ENCODE peak calls at places on chromosome 11, in seven cellular contexts. M, W, Y, N, V, J and F are unnamed samples. For H3K36me3, the result is how much of the 10 kb centered on the place peaks cover.

GRCh38 chr11:61836193-61836592 is 8.1 kb downstream of the FADS2 start:
- DNase-seq in M (no peak), W (no peak), Y (peak), N (no peak), V (no peak), J (no peak), F (no peak)

GRCh38 chr11:108697872-108698473 is 33.1 kb downstream of the DDX10 start:
- DNase-seq in M (peak), W (no peak), Y (peak), N (peak), V (no peak), J (peak), F (peak)

GRCh38 chr11:104895619-104896018 is 2.6 kb downstream of the CASP12 start:
- DNase-seq in M (no peak), W (no peak), Y (no peak), N (no peak), V (no peak), J (no peak), F (no peak)

GRCh38 chr11:1628506-1629325 is 859 bp upstream of the KRTAP5-5 start:
- DNase-seq in M (peak), W (peak), Y (peak), N (peak), V (peak), J (peak), F (no peak)

GRCh38 chr11:63226488-63227114 is 16.8 kb downstream of the SLC22A25 start:
- DNase-seq in M (no peak), W (no peak), Y (no peak), N (no peak), V (no peak), J (no peak), F (no peak)

GRCh38 chr11:6608011-6608410 is 4.0 kb downstream of the TAF10 start:
- DNase-seq in M (no peak), W (peak), Y (no peak), N (no peak), V (no peak), J (no peak), F (no peak)

GRCh38 chr11:573146-573759 is 3.0 kb upstream of the PHRF1 start:
- DNase-seq in M (no peak), W (no peak), Y (no peak), N (no peak), V (no peak), J (no peak), F (no peak)

GRCh38 chr11:3880724-3881123 is 25.3 kb downstream of the STIM1 start:
- DNase-seq in M (no peak), W (no peak), Y (no peak), N (peak), V (no peak), J (no peak), F (peak)

GRCh38 chr11:125569913-125570621 is 790 bp downstream of the EI24 start:
- DNase-seq in M (peak), W (no peak), Y (no peak), N (peak), V (no peak), J (no peak), F (no peak)

GRCh38 chr11:34524696-34525095 is 11.1 kb upstream of the ELF5 start:
- DNase-seq in M (no peak), W (no peak), Y (no peak), N (no peak), V (no peak), J (no peak), F (no peak)

GRCh38 chr11:94855666-94856065 is 87.5 kb downstream of the AMOTL1 start:
- DNase-seq in M (no peak), W (no peak), Y (no peak), N (no peak), V (no peak), J (no peak), F (no peak)

GRCh38 chr11:26522912-26523610 is 49.0 kb downstream of the MUC15 start:
- DNase-seq in M (no peak), W (peak), Y (no peak), N (peak), V (no peak), J (no peak), F (peak)

GRCh38 chr11:27094062-27094587 is 53.5 kb downstream of the BBOX1 start:
- DNase-seq in M (no peak), W (no peak), Y (no peak), N (no peak), V (no peak), J (no peak), F (no peak)

GRCh38 chr11:61866231-61866957 is 25.0 kb downstream of the FADS3 start:
- DNase-seq in M (no peak), W (no peak), Y (no peak), N (no peak), V (no peak), J (no peak), F (no peak)

GRCh38 chr11:70244698-70245097 is 25.8 kb upstream of the PPFIA1 start:
- DNase-seq in M (no peak), W (no peak), Y (no peak), N (peak), V (no peak), J (no peak), F (peak)

GRCh38 chr11:109425554-109425953 is 3.6 kb downstream of the C11orf87 start:
- DNase-seq in M (no peak), W (no peak), Y (no peak), N (no peak), V (no peak), J (no peak), F (no peak)

GRCh38 chr11:8374716-8375115 is 111.0 kb upstream of the LMO1 start:
- DNase-seq in M (no peak), W (no peak), Y (no peak), N (no peak), V (no peak), J (no peak), F (no peak)

GRCh38 chr11:5307256-5308019 is 5.7 kb upstream of the OR51B4 start:
- DNase-seq in M (no peak), W (no peak), Y (no peak), N (no peak), V (no peak), J (no peak), F (no peak)

GRCh38 chr11:93573184-93573583 is 30.0 kb upstream of the SMCO4 start:
- DNase-seq in M (no peak), W (no peak), Y (no peak), N (no peak), V (no peak), J (no peak), F (peak)

GRCh38 chr11:19519912-19520641 is 192.6 kb upstream of the NAV2 start:
- DNase-seq in M (peak), W (no peak), Y (peak), N (no peak), V (no peak), J (peak), F (no peak)

GRCh38 chr11:47863189-47863892 is 15.2 kb upstream of the NUP160 start:
- DNase-seq in M (no peak), W (no peak), Y (no peak), N (peak), V (no peak), J (no peak), F (peak)

GRCh38 chr11:119709638-119710346 is 19.2 kb downstream of the NECTIN1 start:
- DNase-seq in M (no peak), W (no peak), Y (peak), N (peak), V (no peak), J (peak), F (peak)

GRCh38 chr11:119584193-119585037 is 144.6 kb downstream of the NECTIN1 start:
- DNase-seq in M (peak), W (peak), Y (peak), N (peak), V (no peak), J (peak), F (peak)

GRCh38 chr11:103079833-103080232 is 12.1 kb downstream of the DCUN1D5 start:
- DNase-seq in M (no peak), W (no peak), Y (no peak), N (peak), V (no peak), J (no peak), F (no peak)

GRCh38 chr11:111531156-111531555 is 9.4 kb upstream of the LAYN start:
- DNase-seq in M (no peak), W (no peak), Y (no peak), N (peak), V (no peak), J (no peak), F (no peak)

GRCh38 chr11:111527279-111527678 is 12.7 kb downstream of the HOATZ start:
- DNase-seq in M (no peak), W (no peak), Y (no peak), N (no peak), V (no peak), J (no peak), F (no peak)

GRCh38 chr11:111530091-111530490 is 10.4 kb upstream of the LAYN start:
- DNase-seq in M (no peak), W (no peak), Y (no peak), N (no peak), V (no peak), J (no peak), F (no peak)

GRCh38 chr11:111526501-111526900 is 11.9 kb downstream of the HOATZ start:
- DNase-seq in M (no peak), W (no peak), Y (no peak), N (peak), V (no peak), J (no peak), F (peak)

DNA sequence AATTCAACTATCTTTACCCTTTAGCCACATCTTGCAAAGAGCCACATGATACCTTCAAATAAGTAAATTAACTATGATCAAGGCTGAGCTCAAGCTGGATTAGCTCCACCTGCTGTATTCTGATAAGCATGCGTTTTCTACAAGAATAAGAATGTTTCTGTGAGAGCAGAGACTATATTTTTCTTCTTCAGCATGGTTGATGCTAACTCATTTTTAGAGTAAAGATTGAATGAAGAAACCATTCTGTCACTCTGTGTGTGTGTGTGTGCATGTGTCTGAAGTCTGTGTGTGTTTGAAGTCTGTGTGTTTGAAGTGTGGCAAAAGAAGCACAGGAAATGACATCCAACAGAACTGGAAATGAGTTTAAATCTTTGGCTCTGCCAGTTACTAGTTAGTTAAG is 12.0 kb upstream of the LAYN start:
- DNase-seq in M (no peak), W (no peak), Y (no peak), N (peak), V (no peak), J (no peak), F (no peak)
- H3K27ac ChIP-seq in M (no peak), W (no peak), Y (no peak), N (no peak), V (no peak), J (no peak), F (no peak)

GRCh38 chr11:64870176-64870892 is 8.1 kb downstream of the EHD1 start:
- DNase-seq in M (no peak), W (no peak), Y (peak), N (peak), V (no peak), J (no peak), F (peak)

GRCh38 chr11:64868904-64869570 is 9.4 kb downstream of the EHD1 start:
- DNase-seq in M (no peak), W (no peak), Y (no peak), N (peak), V (no peak), J (no peak), F (peak)

GRCh38 chr11:64869571-64870175 is 8.7 kb downstream of the EHD1 start:
- DNase-seq in M (no peak), W (no peak), Y (no peak), N (no peak), V (no peak), J (no peak), F (no peak)

GRCh38 chr11:64872790-64873488 is 5.5 kb downstream of the EHD1 start:
- DNase-seq in M (no peak), W (no peak), Y (no peak), N (no peak), V (no peak), J (no peak), F (no peak)

GRCh38 chr11:64870893-64871849 is 7.2 kb downstream of the EHD1 start:
- DNase-seq in M (no peak), W (no peak), Y (no peak), N (no peak), V (no peak), J (no peak), F (no peak)
- H3K36me3 ChIP-seq in M (under half), W (under half), Y (under half), N (under half), V (under half), J (under half), F (under half)

GRCh38 chr11:45921561-45922424 is 663 bp upstream of the LARGE2 start:
- DNase-seq in M (peak), W (peak), Y (no peak), N (no peak), V (peak), J (peak), F (no peak)

GRCh38 chr11:45924036-45924915 is 1.8 kb downstream of the LARGE2 start:
- DNase-seq in M (no peak), W (no peak), Y (no peak), N (no peak), V (no peak), J (no peak), F (no peak)

GRCh38 chr11:45920531-45921477 is 1.7 kb upstream of the LARGE2 start:
- DNase-seq in M (no peak), W (no peak), Y (peak), N (no peak), V (no peak), J (no peak), F (no peak)

GRCh38 chr11:45924927-45925326 is 2.5 kb downstream of the LARGE2 start:
- DNase-seq in M (no peak), W (no peak), Y (no peak), N (no peak), V (no peak), J (no peak), F (no peak)

GRCh38 chr11:45922425-45923082 is at the start of gene LARGE2:
- DNase-seq in M (peak), W (peak), Y (no peak), N (no peak), V (peak), J (peak), F (no peak)
- H3K4me3 ChIP-seq in M (peak), W (peak), Y (peak), N (no peak), V (peak), J (peak), F (no peak)

GRCh38 chr11:43376065-43376464 is 17.3 kb downstream of the TTC17 start:
- DNase-seq in M (no peak), W (no peak), Y (no peak), N (no peak), V (no peak), J (no peak), F (no peak)
- H3K27ac ChIP-seq in M (no peak), W (no peak), Y (no peak), N (no peak), V (no peak), J (no peak), F (peak)

GRCh38 chr11:65499713-65500261 is 942 bp downstream of the MALAT1 start:
- DNase-seq in M (no peak), W (no peak), Y (no peak), N (no peak), V (no peak), J (no peak), F (no peak)

GRCh38 chr11:65501530-65502273 is 2.9 kb downstream of the MALAT1 start:
- DNase-seq in M (no peak), W (no peak), Y (no peak), N (peak), V (no peak), J (no peak), F (peak)

GRCh38 chr11:65501005-65501529 is 2.2 kb downstream of the MALAT1 start:
- DNase-seq in M (no peak), W (no peak), Y (no peak), N (peak), V (no peak), J (no peak), F (no peak)

GRCh38 chr11:65498977-65499712 is at the start of gene MALAT1:
- DNase-seq in M (peak), W (peak), Y (peak), N (peak), V (peak), J (peak), F (peak)

GRCh38 chr11:65500262-65501004 is 1.6 kb downstream of the MALAT1 start:
- DNase-seq in M (no peak), W (no peak), Y (no peak), N (peak), V (peak), J (no peak), F (peak)
- H3K36me3 ChIP-seq in M (under half), W (under half), Y (under half), N (under half), V (under half), J (half or more), F (half or more)

DNA sequence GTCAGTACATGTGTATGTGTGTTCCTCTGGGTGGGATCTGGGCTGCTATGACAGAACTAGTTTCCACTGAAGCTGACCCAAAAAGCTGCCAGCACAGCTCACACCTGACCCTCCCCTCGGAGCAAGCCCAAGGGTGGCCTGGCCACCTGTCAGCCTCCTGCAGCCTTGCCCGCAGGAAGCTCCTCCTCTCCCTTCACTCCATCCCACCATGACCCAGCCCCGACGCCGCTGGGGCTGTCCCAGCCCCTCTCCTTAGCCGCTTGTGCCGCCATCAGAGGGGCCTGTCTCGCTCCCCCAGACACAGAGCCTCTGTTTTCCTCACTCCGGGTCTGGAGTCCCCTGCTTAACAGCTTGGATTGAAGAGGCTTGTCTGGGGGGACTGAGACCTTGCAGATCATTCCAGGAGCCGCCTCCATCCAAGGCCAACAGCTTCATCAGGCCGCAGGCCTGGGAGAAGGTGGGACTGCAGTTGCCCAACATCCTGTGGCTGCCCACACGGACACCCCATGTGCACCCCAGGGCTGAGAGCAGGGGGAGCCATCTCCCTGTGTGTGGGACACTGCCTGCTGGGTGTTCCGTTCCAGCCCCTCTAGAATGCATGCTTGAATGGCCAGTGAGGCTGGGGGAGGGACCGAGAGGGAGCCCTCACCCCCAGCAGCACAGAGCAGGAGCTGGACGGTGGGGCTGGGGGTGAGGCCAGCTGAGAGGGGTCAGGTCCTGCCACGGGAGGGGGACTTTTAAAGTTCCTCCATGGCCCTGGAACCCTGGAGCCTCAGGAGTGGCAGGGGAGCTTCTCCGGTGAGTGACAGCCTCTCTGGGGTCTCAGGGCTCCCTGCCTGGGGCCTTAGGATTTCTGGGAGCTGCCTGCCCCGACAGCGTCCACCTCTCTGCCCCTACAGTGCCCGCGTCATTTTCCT is 696 bp downstream of the MRGPRF start:
- DNase-seq in M (no peak), W (peak), Y (no peak), N (peak), V (peak), J (no peak), F (no peak)
- H3K4me3 ChIP-seq in M (peak), W (peak), Y (peak), N (peak), V (peak), J (peak), F (peak)